ENCODE peak calls at places on chromosomes 6 and 20, in four cellular contexts. X is lower lobe of right lung, B is activated B cell treated with CpG ODN at 0.5 μM for 24 hours, I is progenitor cell of endocrine pancreas. A is an unnamed sample.

GRCh38 chr6:159038914-159039884 is 5.6 kb downstream of the TAGAP start:
- DNase-seq in X (no peak), B (peak), I (no peak), A (no peak)

GRCh38 chr6:25377672-25378071 is 98.5 kb downstream of the CARMIL1 start:
- DNase-seq in X (no peak), B (no peak), I (no peak), A (no peak)

GRCh38 chr6:66926060-66926459 is 1219.0 kb upstream of the EYS start:
- DNase-seq in X (no peak), B (no peak), I (no peak), A (no peak)

GRCh38 chr20:8534368-8534767 is 402.3 kb downstream of the PLCB1 start:
- DNase-seq in X (no peak), B (no peak), I (no peak), A (no peak)

GRCh38 chr6:168219804-168220203 is 99.8 kb downstream of the DACT2 start:
- DNase-seq in X (no peak), B (no peak), I (no peak), A (no peak)

GRCh38 chr6:141326925-141327324 is 805.8 kb upstream of the GJE1 start:
- DNase-seq in X (no peak), B (no peak), I (no peak), A (no peak)

GRCh38 chr6:107956586-107957164 is 1.3 kb downstream of the SEC63 start:
- DNase-seq in X (no peak), B (no peak), I (no peak), A (no peak)

GRCh38 chr6:1504465-1504864 is 105.2 kb upstream of the FOXC1 start:
- DNase-seq in X (no peak), B (no peak), I (no peak), A (no peak)

GRCh38 chr20:10312111-10312510 is 93.5 kb downstream of the SNAP25 start:
- DNase-seq in X (no peak), B (no peak), I (no peak), A (no peak)

GRCh38 chr20:37803476-37804307 is 99.2 kb upstream of the VSTM2L start:
- DNase-seq in X (no peak), B (no peak), I (no peak), A (no peak)

GRCh38 chr20:44384423-44385027 is 29.0 kb downstream of the HNF4A start:
- DNase-seq in X (peak), B (peak), I (peak), A (peak)

GRCh38 chr6:13452346-13453171 is 34.8 kb downstream of the GFOD1 start:
- DNase-seq in X (no peak), B (no peak), I (no peak), A (no peak)

GRCh38 chr6:33959661-33960344 is 156.0 kb upstream of the MLN start:
- DNase-seq in X (no peak), B (no peak), I (no peak), A (no peak)

GRCh38 chr20:61767776-61768494 is 297.7 kb downstream of the TAF4 start:
- DNase-seq in X (no peak), B (no peak), I (no peak), A (no peak)

GRCh38 chr6:92810913-92811312 is 608.4 kb downstream of the EPHA7 start:
- DNase-seq in X (no peak), B (no peak), I (peak), A (no peak)

GRCh38 chr6:109241199-109241598 is 141.1 kb downstream of the CD164 start:
- DNase-seq in X (no peak), B (no peak), I (no peak), A (no peak)

GRCh38 chr6:8707956-8708772 is 272.8 kb upstream of the SLC35B3 start:
- DNase-seq in X (peak), B (no peak), I (no peak), A (no peak)

GRCh38 chr6:139037490-139037889 is 8.9 kb downstream of the ABRACL start:
- DNase-seq in X (no peak), B (no peak), I (no peak), A (no peak)

GRCh38 chr20:5119143-5119434 is 669 bp downstream of the PCNA start:
- DNase-seq in X (no peak), B (no peak), I (no peak), A (no peak)

GRCh38 chr20:37511605-37512275 is 9.3 kb upstream of the NNAT start:
- DNase-seq in X (no peak), B (no peak), I (no peak), A (no peak)

GRCh38 chr6:7249391-7249790 is 63.6 kb downstream of the SSR1 start:
- DNase-seq in X (no peak), B (no peak), I (no peak), A (no peak)

GRCh38 chr6:128186724-128187123 is 285.9 kb upstream of the THEMIS start:
- DNase-seq in X (no peak), B (no peak), I (no peak), A (no peak)

GRCh38 chr6:1629316-1629715 is 19.6 kb downstream of the FOXC1 start:
- DNase-seq in X (no peak), B (no peak), I (no peak), A (no peak)

GRCh38 chr20:13492001-13492480 is 146.7 kb downstream of the TASP1 start:
- DNase-seq in X (no peak), B (no peak), I (no peak), A (no peak)

GRCh38 chr6:30844118-30844535 is 40.2 kb upstream of the DDR1 start:
- DNase-seq in X (no peak), B (no peak), I (no peak), A (no peak)

GRCh38 chr20:20568604-20569205 is 143.7 kb downstream of the RALGAPA2 start:
- DNase-seq in X (no peak), B (no peak), I (no peak), A (no peak)

DNA sequence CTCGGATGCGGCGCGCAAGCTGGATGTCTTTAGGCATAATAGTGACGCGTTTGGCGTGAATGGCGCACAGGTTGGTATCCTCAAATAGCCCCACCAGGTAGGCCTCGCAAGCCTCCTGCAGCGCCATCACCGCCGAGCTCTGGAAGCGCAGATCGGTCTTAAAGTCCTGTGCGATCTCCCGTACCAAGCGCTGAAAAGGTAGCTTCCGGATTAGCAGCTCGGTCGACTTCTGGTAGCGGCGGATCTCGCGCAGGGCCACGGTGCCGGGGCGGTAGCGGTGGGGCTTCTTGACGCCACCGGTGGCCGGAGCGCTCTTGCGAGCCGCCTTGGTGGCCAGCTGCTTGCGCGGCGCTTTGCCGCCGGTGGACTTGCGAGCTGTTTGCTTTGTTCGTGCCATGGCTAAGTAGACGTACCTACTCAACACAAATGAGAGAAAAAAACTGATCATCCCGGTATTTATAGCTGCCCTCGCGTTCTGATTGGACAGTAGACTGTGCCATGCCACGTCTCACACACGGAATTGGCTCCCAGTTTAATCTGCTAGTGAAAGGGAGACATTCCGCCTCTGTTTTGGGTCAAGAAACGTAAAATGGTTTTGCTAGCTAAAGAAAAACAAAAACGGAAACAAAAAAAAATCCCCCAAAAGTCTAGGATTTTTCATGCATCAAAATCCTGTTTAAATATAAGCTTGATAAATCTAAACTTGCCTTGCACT is 40.1 kb downstream of the OR2B2 start:
- DNase-seq in X (peak), B (peak), I (peak), A (peak)
- TF ChIP-seq CTCF in X (no peak), B (no peak), I (peak), A (peak)

GRCh38 chr20:46689082-46689753 is at the start of gene TP53RK:
- DNase-seq in X (peak), B (peak), I (peak), A (peak)
- TF ChIP-seq CTCF in X (peak), B (no peak), I (no peak), A (peak)

GRCh38 chr6:157614026-157614484 is 209.0 kb upstream of the SNX9 start:
- DNase-seq in X (no peak), B (no peak), I (no peak), A (no peak)

GRCh38 chr6:157615951-157616350 is 207.1 kb upstream of the SNX9 start:
- DNase-seq in X (no peak), B (no peak), I (no peak), A (no peak)

GRCh38 chr6:157613011-157613522 is 210.0 kb upstream of the SNX9 start:
- DNase-seq in X (no peak), B (no peak), I (no peak), A (no peak)

GRCh38 chr6:157611406-157611805 is 211.6 kb upstream of the SNX9 start:
- DNase-seq in X (no peak), B (no peak), I (no peak), A (no peak)

GRCh38 chr6:157615411-157615763 is 207.7 kb upstream of the SNX9 start:
- DNase-seq in X (no peak), B (no peak), I (no peak), A (no peak)
- TF ChIP-seq CTCF in X (no peak), B (no peak), I (no peak), A (no peak)

DNA sequence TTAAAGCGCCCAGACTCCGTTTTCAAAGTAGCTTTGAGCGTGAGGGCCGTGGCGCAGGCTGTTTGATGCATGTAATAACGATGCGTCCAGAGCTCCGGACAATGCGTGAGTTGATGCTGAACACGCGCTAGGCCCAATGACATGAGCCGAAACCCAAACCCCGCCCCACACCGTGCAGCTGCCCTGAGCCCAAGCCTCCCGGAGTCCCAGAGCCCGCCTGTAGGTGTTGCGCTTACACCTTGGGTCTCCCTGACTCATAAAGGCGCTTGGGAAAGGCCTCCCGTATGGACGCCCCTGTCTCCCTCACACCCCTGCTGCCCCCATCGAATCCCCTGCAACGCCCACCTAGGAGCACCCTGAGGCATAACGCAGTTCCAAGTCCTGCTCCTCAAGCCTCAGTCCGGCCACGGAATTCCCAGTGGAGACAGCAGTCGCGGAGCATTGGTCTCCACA is 87.6 kb downstream of the ERMARD start:
- DNase-seq in X (no peak), B (no peak), I (no peak), A (no peak)
- TF ChIP-seq CTCF in X (no peak), B (no peak), I (no peak), A (no peak)

DNA sequence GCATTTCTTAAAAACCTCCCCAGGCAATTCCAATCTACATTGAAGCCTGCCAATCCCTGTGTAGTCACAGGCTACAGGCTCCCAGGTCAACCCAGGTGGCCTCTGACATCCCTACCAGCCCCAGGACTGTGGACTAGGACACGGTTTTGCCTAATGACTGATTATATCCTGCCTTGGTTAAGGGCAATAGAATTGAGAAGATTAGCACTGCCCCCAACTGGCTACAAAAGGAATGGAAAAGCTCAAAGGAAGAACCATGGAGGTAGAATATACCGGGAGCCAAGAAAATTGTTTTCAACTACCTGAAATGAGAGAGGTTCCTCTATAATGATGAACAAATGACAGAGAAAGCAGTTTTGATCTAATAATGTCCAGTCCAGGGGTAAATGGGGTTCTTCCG is 421.1 kb upstream of the AGPAT4 start:
- DNase-seq in X (no peak), B (no peak), I (no peak), A (no peak)
- TF ChIP-seq CTCF in X (peak), B (no peak), I (peak), A (peak)

GRCh38 chr20:1633535-1633934 is 13.7 kb upstream of the SIRPB1 start:
- DNase-seq in X (no peak), B (no peak), I (no peak), A (no peak)

GRCh38 chr20:1635291-1635979 is 15.6 kb upstream of the SIRPB1 start:
- DNase-seq in X (no peak), B (no peak), I (no peak), A (no peak)

GRCh38 chr20:1637755-1638154 is 17.9 kb upstream of the SIRPB1 start:
- DNase-seq in X (no peak), B (no peak), I (no peak), A (no peak)

GRCh38 chr20:1637226-1637625 is 17.4 kb upstream of the SIRPB1 start:
- DNase-seq in X (no peak), B (no peak), I (no peak), A (no peak)

DNA sequence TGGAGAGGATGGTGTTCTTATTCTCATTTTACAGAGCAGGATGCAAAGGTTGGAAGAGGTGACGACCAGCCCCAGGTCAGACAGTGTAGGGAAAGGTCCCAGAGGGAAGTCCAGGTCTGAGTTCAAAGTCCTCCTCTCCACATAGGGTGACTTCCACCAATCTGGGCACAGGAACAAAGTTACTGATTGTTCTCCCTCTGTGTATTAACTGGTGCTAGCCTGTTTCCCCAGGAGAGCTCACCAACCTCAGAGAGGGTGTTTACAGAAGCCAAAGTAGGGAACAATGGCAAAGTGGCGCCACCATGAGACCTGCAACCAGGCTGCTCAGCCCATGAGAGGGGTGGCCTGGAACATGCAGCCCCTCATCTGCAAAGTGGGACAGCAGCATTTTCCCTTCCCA is 16.8 kb upstream of the SIRPB1 start:
- DNase-seq in X (no peak), B (no peak), I (no peak), A (no peak)
- TF ChIP-seq CTCF in X (no peak), B (no peak), I (no peak), A (no peak)

GRCh38 chr6:52550014-52550575 is 26.8 kb downstream of the TRAM2 start:
- DNase-seq in X (no peak), B (no peak), I (no peak), A (no peak)

GRCh38 chr6:52547647-52548352 is 29.1 kb downstream of the TRAM2 start:
- DNase-seq in X (no peak), B (no peak), I (no peak), A (no peak)

GRCh38 chr6:52549428-52549827 is 27.4 kb downstream of the TRAM2 start:
- DNase-seq in X (no peak), B (no peak), I (no peak), A (no peak)

GRCh38 chr6:52548353-52548713 is 28.5 kb downstream of the TRAM2 start:
- DNase-seq in X (no peak), B (no peak), I (no peak), A (no peak)

DNA sequence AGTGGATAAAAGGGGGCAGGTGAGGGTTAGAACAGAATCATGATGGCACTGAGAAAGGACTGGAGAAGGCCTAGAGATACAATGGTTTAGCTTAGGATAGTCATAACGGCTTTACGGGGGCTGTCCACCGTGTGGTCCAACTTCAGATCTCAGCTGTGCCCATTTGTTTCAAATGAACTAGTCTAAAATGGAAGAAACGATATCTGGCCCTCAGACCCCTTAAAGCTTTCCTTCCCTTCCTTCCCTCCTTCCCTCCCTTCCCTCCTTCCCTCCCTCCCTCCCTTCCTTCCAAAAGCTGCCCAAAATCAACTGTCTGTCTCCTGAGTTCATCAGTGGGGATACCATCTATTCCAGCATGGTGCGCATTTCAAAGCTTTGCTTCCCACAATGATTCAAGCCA is 27.9 kb downstream of the TRAM2 start:
- DNase-seq in X (no peak), B (no peak), I (no peak), A (no peak)
- TF ChIP-seq CTCF in X (no peak), B (no peak), I (no peak), A (no peak)

GRCh38 chr6:157221049-157221816 is 102.1 kb downstream of the TMEM242 start:
- DNase-seq in X (peak), B (peak), I (peak), A (peak)
- TF ChIP-seq CTCF in X (peak), B (no peak), I (no peak), A (peak)

DNA sequence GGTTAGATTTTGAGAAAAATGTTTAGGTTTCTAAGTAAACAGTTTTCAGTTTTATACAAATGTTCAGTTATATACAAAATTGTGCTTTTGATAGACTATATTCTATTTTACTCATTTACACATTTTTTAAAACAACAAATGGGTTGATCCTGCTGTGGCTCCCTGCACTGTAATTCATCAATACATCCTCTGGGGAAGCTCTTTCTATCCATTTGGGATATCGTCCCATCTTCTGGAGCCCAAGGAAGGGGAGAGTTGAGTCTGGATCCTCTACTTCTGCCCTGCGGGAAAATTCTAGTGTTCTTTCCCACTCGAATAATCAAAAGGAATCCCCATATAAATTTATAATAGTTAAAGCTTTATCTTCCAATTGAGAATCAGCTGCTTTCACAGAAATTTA is 75.0 kb downstream of the SYCP2L start:
- DNase-seq in X (no peak), B (no peak), I (no peak), A (no peak)
- TF ChIP-seq CTCF in X (no peak), B (no peak), I (no peak), A (no peak)

GRCh38 chr6:10413850-10414765 is 766 bp downstream of the TFAP2A start:
- DNase-seq in X (no peak), B (no peak), I (no peak), A (no peak)
- TF ChIP-seq CTCF in X (no peak), B (no peak), I (peak), A (peak)